ENCODE peak calls at places on chromosomes 5 and 9, in six cellular contexts. E, K, P, B, M and T are unnamed samples.
A peak's percentile ranks its signal among the peaks of the same experiment; 100 is the strongest.

GRCh38 chr9:132753593-132753880 is 83.3 kb downstream of the GTF3C4 start:
- DNase-seq in E (no peak), M (peak; percentile 46), P (no peak), B (peak; percentile 68), K (no peak), T (no peak)

GRCh38 chr5:140869555-140869886 is 764 bp downstream of the PCDHA11 start:
- DNase-seq in B (no peak), K (no peak), M (no peak), E (no peak), P (no peak), T (no peak)

GRCh38 chr5:64646169-64646568 is 44.1 kb upstream of the SHISAL2B start:
- DNase-seq in B (no peak), K (no peak), M (no peak), P (no peak), E (no peak), T (no peak)

GRCh38 chr9:110257097-110257955 is 1.0 kb upstream of the TXN start:
- DNase-seq in P (no peak), E (peak; percentile 8), B (no peak), K (peak; percentile 39), M (no peak), T (no peak)

GRCh38 chr5:137706841-137707240 is 29.0 kb downstream of the KLHL3 start:
- DNase-seq in M (no peak), P (no peak), K (peak; percentile 44), E (no peak), B (no peak), T (no peak)

GRCh38 chr5:40801771-40802562 is 3.8 kb upstream of the PRKAA1 start:
- DNase-seq in E (no peak), K (no peak), P (no peak), B (no peak), M (no peak), T (no peak)

GRCh38 chr5:45417285-45417996 is 278.7 kb downstream of the HCN1 start:
- DNase-seq in E (no peak), B (no peak), K (no peak), P (no peak), M (no peak), T (no peak)

GRCh38 chr5:77881528-77881927 is 105.4 kb upstream of the TBCA start:
- DNase-seq in K (peak; percentile 57), B (no peak), M (no peak), E (no peak), P (no peak), T (no peak)

GRCh38 chr5:179923422-179923821 is 15.7 kb upstream of the TBC1D9B start:
- DNase-seq in K (no peak), M (no peak), P (no peak), E (no peak), B (peak; percentile 29), T (no peak)

GRCh38 chr5:167263185-167263584 is 1028.3 kb upstream of the WWC1 start:
- DNase-seq in P (no peak), B (no peak), M (no peak), E (no peak), K (no peak), T (no peak)

GRCh38 chr9:125544988-125545651 is 161.9 kb downstream of the MAPKAP1 start:
- DNase-seq in E (no peak), P (no peak), B (no peak), K (peak; percentile 75), M (no peak), T (no peak)

GRCh38 chr9:125649315-125649714 is 57.7 kb downstream of the MAPKAP1 start:
- DNase-seq in K (peak; percentile 59), E (no peak), P (peak; percentile 14), M (no peak), B (no peak), T (no peak)

GRCh38 chr5:175797521-175798038 is 73.8 kb upstream of the CPLX2 start:
- DNase-seq in E (no peak), M (no peak), P (no peak), K (no peak), B (no peak), T (no peak)

GRCh38 chr5:178895615-178896571 is at the start of gene ZFP2:
- DNase-seq in B (peak; percentile 82), E (peak; percentile 8), P (no peak), M (peak; percentile 91), K (peak; percentile 59), T (peak; percentile 2)

GRCh38 chr5:69035665-69036064 is 58.1 kb upstream of the SLC30A5 start:
- DNase-seq in K (peak; percentile 22), P (no peak), B (no peak), E (no peak), M (no peak), T (no peak)

GRCh38 chr5:147479949-147480348 is 29.9 kb downstream of the DPYSL3 start:
- DNase-seq in M (no peak), K (peak; percentile 68), P (no peak), B (no peak), E (no peak), T (no peak)

GRCh38 chr5:92567831-92568450 is 1013.1 kb downstream of the NR2F1-AS1 start:
- DNase-seq in M (no peak), K (no peak), E (no peak), P (no peak), B (no peak), T (no peak)

GRCh38 chr9:130728721-130729120 is 35.1 kb downstream of the EXOSC2 start:
- DNase-seq in K (peak; percentile 60), P (no peak), E (no peak), M (no peak), B (no peak), T (no peak)

GRCh38 chr5:73213566-73213998 is 40.6 kb downstream of the TMEM174 start:
- DNase-seq in B (no peak), K (peak; percentile 59), M (no peak), E (peak; percentile 84), P (no peak), T (no peak)

GRCh38 chr5:177447066-177447610 is 524 bp downstream of the PRR7 start:
- DNase-seq in K (peak; percentile 50), E (no peak), B (no peak), M (no peak), P (no peak), T (peak; percentile 69)

GRCh38 chr5:107389130-107389553 is 281.6 kb downstream of the EFNA5 start:
- DNase-seq in E (no peak), M (no peak), K (peak; percentile 75), P (no peak), B (no peak), T (no peak)
- TF ChIP-seq CTCF in E (no peak), M (no peak), K (no peak), P (no peak), B (peak; percentile 74), T (no peak)

GRCh38 chr9:98596486-98596885 is 112.2 kb downstream of the GABBR2 start:
- DNase-seq in P (no peak), E (no peak), K (no peak), B (no peak), M (no peak), T (no peak)

GRCh38 chr9:98593354-98594253 is 115.1 kb downstream of the GABBR2 start:
- DNase-seq in K (no peak), B (no peak), M (no peak), P (no peak), E (no peak), T (no peak)

GRCh38 chr9:98597372-98597771 is 111.4 kb downstream of the GABBR2 start:
- DNase-seq in K (no peak), M (no peak), E (no peak), B (no peak), P (no peak), T (no peak)

GRCh38 chr9:98591696-98592095 is 117.0 kb downstream of the GABBR2 start:
- DNase-seq in K (no peak), E (no peak), M (no peak), B (no peak), P (no peak), T (no peak)

DNA sequence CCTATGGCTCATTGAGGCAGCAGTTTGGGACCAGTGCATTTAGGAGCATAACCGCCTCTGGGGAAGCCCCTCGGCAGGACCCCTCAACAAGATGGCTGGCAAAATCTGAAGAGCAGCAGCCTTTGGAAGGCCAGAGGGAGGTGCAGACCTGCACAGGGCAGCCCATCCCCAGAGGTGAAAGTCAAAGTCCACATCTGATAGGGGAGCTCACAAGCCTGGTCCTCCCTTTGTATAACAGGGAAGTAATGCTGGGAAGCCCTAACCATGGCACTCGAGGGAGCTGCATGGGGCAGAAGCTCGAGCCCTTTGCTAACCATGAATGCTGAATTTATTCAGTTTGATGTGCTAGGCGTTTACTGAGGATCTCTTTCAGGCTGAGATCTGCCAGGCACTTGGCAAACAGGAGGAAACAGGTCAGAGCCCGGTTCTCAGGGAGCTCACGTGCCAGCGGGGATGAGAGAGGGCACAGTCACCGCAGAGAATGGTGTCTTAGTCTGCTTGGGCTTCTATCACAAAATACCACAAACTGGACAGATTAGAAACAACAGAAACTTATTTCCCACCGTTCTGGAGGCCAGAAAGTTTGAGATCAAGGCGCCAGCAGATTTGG is 114.1 kb downstream of the GABBR2 start:
- DNase-seq in E (no peak), P (no peak), B (no peak), K (no peak), M (no peak), T (no peak)
- TF ChIP-seq CTCF in E (no peak), P (no peak), B (no peak), K (no peak), M (no peak), T (no peak)

GRCh38 chr9:36728651-36729520 is 156.2 kb downstream of the MELK start:
- DNase-seq in E (peak; percentile 32), P (no peak), K (peak; percentile 83), B (peak; percentile 72), M (no peak), T (peak; percentile 45)
- TF ChIP-seq CTCF in E (peak; percentile 40), P (no peak), K (peak; percentile 83), B (peak; percentile 88), M (peak; percentile 39), T (peak; percentile 82)

DNA sequence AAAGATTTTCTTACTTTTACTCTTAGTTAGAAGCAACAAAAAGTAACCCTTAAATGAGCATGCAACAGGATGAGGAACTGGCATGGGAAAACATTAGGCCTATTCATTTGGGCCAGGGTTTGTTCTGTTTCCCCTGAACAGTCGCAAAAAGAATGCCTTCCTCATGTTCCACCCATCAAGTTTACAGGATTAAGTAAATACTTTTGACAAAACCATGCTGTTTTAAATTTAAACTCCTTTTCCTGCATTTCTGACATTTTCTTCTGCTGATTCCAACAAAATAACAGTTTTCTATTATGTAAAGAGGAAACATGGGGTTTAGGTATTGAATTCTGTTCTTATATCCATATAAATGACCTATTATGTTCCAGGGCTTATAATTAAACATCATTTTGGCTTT is 236.6 kb upstream of the ACTBL2 start:
- DNase-seq in E (no peak), P (no peak), K (no peak), B (no peak), M (no peak), T (no peak)
- TF ChIP-seq CTCF in E (no peak), P (no peak), K (no peak), B (no peak), M (no peak), T (no peak)